ENCODE peak calls at places on chromosome 7, in eight cellular contexts. D is GM03348, L is GM13977, E is Panc1, V is lung microvascular endothelial cell, Y is NCI-H1105, F is body of pancreas, C is ovary. T is an unnamed sample.

GRCh38 chr7:45402480-45403218 is 171.5 kb upstream of the ADCY1 start:
- DNase-seq in F (peak), V (no peak), C (no peak), Y (no peak), D (no peak), L (peak), E (no peak), T (peak)

GRCh38 chr7:79282051-79282694 is 171.3 kb downstream of the MAGI2 start:
- DNase-seq in C (no peak), D (peak), L (no peak), V (peak), E (peak), Y (peak), F (no peak), T (peak)

GRCh38 chr7:76071316-76072242 is 23.7 kb downstream of the MDH2 start:
- DNase-seq in L (no peak), C (peak), Y (no peak), F (peak), D (no peak), V (no peak), E (no peak), T (no peak)

GRCh38 chr7:46681865-46682503 is 760.9 kb upstream of the IGFBP3 start:
- DNase-seq in F (no peak), E (no peak), L (no peak), D (no peak), C (peak), Y (no peak), V (peak), T (no peak)

GRCh38 chr7:143368387-143368786 is 5.9 kb upstream of the FAM131B start:
- DNase-seq in D (no peak), Y (no peak), V (no peak), E (no peak), C (no peak), L (no peak), F (no peak), T (no peak)

GRCh38 chr7:30921540-30921930 is 9.9 kb downstream of the AQP1 start:
- DNase-seq in C (peak), E (no peak), F (peak), L (no peak), D (no peak), V (no peak), Y (no peak), T (no peak)

GRCh38 chr7:93629291-93629801 is 54.8 kb upstream of the CALCR start:
- DNase-seq in E (no peak), D (no peak), F (no peak), Y (no peak), L (no peak), C (no peak), V (no peak), T (no peak)

GRCh38 chr7:134873253-134873652 is 93.8 kb downstream of the CALD1 start:
- DNase-seq in L (no peak), D (peak), Y (no peak), E (no peak), C (no peak), F (no peak), V (peak), T (peak)

GRCh38 chr7:118753464-118753863 is 529.0 kb downstream of the ANKRD7 start:
- DNase-seq in V (no peak), F (no peak), D (no peak), E (no peak), L (no peak), Y (no peak), C (no peak), T (no peak)

GRCh38 chr7:133361806-133362205 is 108.9 kb downstream of the EXOC4 start:
- DNase-seq in D (no peak), Y (no peak), C (no peak), V (no peak), E (no peak), F (no peak), L (no peak), T (no peak)

GRCh38 chr7:28360739-28361138 is 51.6 kb upstream of the CREB5 start:
- DNase-seq in C (no peak), Y (peak), L (no peak), V (no peak), E (no peak), D (no peak), F (no peak), T (no peak)

GRCh38 chr7:99386584-99387238 is 12.2 kb downstream of the ARPC1B start:
- DNase-seq in C (no peak), Y (no peak), V (peak), F (no peak), L (no peak), D (no peak), E (no peak), T (peak)

GRCh38 chr7:71208881-71209280 is 76.9 kb downstream of the GALNT17 start:
- DNase-seq in F (no peak), E (no peak), D (no peak), C (peak), Y (no peak), L (no peak), V (no peak), T (no peak)

GRCh38 chr7:120984406-120984805 is 4.1 kb upstream of the CPED1 start:
- DNase-seq in E (no peak), D (no peak), F (no peak), Y (no peak), L (no peak), V (no peak), C (no peak), T (no peak)

GRCh38 chr7:137096607-137097006 is 228.2 kb downstream of the CHRM2 start:
- DNase-seq in Y (no peak), L (no peak), V (no peak), E (no peak), C (no peak), D (no peak), F (no peak), T (peak)

GRCh38 chr7:157228864-157229422 is 90.2 kb downstream of the UBE3C start:
- DNase-seq in L (no peak), C (no peak), Y (no peak), E (no peak), F (no peak), D (peak), V (peak), T (peak)

T was measured in adipocyte.